ENCODE peak calls at places on chromosomes 6 and 20, in six cellular contexts. S is mucosa of descending colon, K is lower lobe of right lung, P is heart right ventricle, E is MM.1S, O is K562. T is an unnamed sample.
A peak's percentile ranks its signal among the peaks of the same experiment; 100 is the strongest.

GRCh38 chr6:113055086-113055485 is 708.0 kb downstream of the RFPL4B start:
- DNase-seq in S (no peak), K (no peak), P (no peak), E (no peak), O (no peak), T (no peak)

GRCh38 chr20:11585752-11586352 is 331.8 kb upstream of the BTBD3 start:
- DNase-seq in S (no peak), K (no peak), P (no peak), E (no peak), O (no peak), T (no peak)

GRCh38 chr20:20393770-20394169 is 25.9 kb downstream of the INSM1 start:
- DNase-seq in S (no peak), K (no peak), P (no peak), E (no peak), O (no peak), T (no peak)

GRCh38 chr20:33894798-33895197 is 83.7 kb downstream of the CHMP4B start:
- DNase-seq in S (no peak), K (no peak), P (no peak), E (no peak), O (no peak), T (no peak)

GRCh38 chr6:169200931-169201514 is 52.6 kb downstream of the THBS2 start:
- DNase-seq in S (no peak), K (no peak), P (no peak), E (no peak), O (no peak), T (no peak)

GRCh38 chr6:7721654-7722053 is 4.2 kb upstream of the BMP6 start:
- DNase-seq in S (no peak), K (no peak), P (no peak), E (peak; percentile 87), O (peak; percentile 33), T (no peak)

GRCh38 chr20:57819291-57819690 is 109.5 kb upstream of the PMEPA1 start:
- DNase-seq in S (no peak), K (no peak), P (no peak), E (no peak), O (no peak), T (no peak)

GRCh38 chr6:137489410-137490371 is 4.5 kb downstream of the OLIG3 start:
- DNase-seq in S (no peak), K (peak; percentile 48), P (no peak), E (no peak), O (peak; percentile 5), T (no peak)

GRCh38 chr20:58111340-58112016 is 117.0 kb downstream of the ANKRD60 start:
- DNase-seq in S (no peak), K (no peak), P (no peak), E (no peak), O (no peak), T (no peak)

GRCh38 chr6:6851059-6851658 is 256.6 kb upstream of the RREB1 start:
- DNase-seq in S (peak; percentile 44), K (peak; percentile 62), P (no peak), E (no peak), O (peak; percentile 85), T (no peak)

GRCh38 chr20:61502433-61502832 is 250.4 kb downstream of the CDH4 start:
- DNase-seq in S (no peak), K (no peak), P (no peak), E (no peak), O (no peak), T (no peak)

GRCh38 chr6:169793408-169793807 is 42.0 kb downstream of the ERMARD start:
- DNase-seq in S (no peak), K (no peak), P (no peak), E (no peak), O (no peak), T (no peak)

GRCh38 chr6:9131616-9132015 is 696.3 kb upstream of the SLC35B3 start:
- DNase-seq in S (peak; percentile 40), K (peak; percentile 64), P (no peak), E (peak; percentile 22), O (no peak), T (no peak)

GRCh38 chr20:57390604-57391438 is at the start of gene RBM38:
- DNase-seq in S (peak; percentile 80), K (peak; percentile 74), P (peak; percentile 78), E (peak; percentile 80), O (peak; percentile 92), T (no peak)

GRCh38 chr6:7257521-7258230 is 55.3 kb downstream of the SSR1 start:
- DNase-seq in S (no peak), K (no peak), P (no peak), E (no peak), O (no peak), T (no peak)

GRCh38 chr20:19737025-19737424 is 21.0 kb upstream of the RIN2 start:
- DNase-seq in S (peak; percentile 60), K (no peak), P (no peak), E (no peak), O (no peak), T (no peak)

GRCh38 chr20:44714102-44714700 is 968 bp upstream of the CCN5 start:
- DNase-seq in S (no peak), K (no peak), P (no peak), E (no peak), O (no peak), T (peak; percentile 85)

GRCh38 chr6:149306967-149307366 is 10.5 kb upstream of the TAB2 start:
- DNase-seq in S (no peak), K (no peak), P (no peak), E (no peak), O (no peak), T (no peak)

GRCh38 chr20:48904566-48905321 is 16.8 kb upstream of the ARFGEF2 start:
- DNase-seq in S (peak; percentile 80), K (no peak), P (peak; percentile 21), E (peak; percentile 73), O (peak; percentile 73), T (peak; percentile 78)

GRCh38 chr20:33728463-33728862 is 3.3 kb upstream of the ZNF341 start:
- DNase-seq in S (no peak), K (no peak), P (no peak), E (no peak), O (no peak), T (no peak)

GRCh38 chr6:146032387-146032786 is 3.5 kb downstream of the GRM1 start:
- DNase-seq in S (no peak), K (no peak), P (no peak), E (no peak), O (no peak), T (no peak)

GRCh38 chr6:35786810-35787209 is 6.0 kb downstream of the CLPSL1 start:
- DNase-seq in S (no peak), K (no peak), P (no peak), E (no peak), O (no peak), T (no peak)

GRCh38 chr20:20782221-20782620 is 69.8 kb upstream of the RALGAPA2 start:
- DNase-seq in S (no peak), K (no peak), P (no peak), E (no peak), O (no peak), T (no peak)

GRCh38 chr20:38338849-38339520 is 7.3 kb upstream of the LBP start:
- DNase-seq in S (peak; percentile 27), K (no peak), P (no peak), E (no peak), O (no peak), T (no peak)

GRCh38 chr20:14853079-14853478 is 515.7 kb upstream of the FLRT3 start:
- DNase-seq in S (no peak), K (no peak), P (no peak), E (peak; percentile 45), O (no peak), T (no peak)

GRCh38 chr20:3199976-3200755 is 4.3 kb downstream of the DDRGK1 start:
- DNase-seq in S (no peak), K (no peak), P (no peak), E (no peak), O (no peak), T (no peak)

GRCh38 chr20:57672164-57672563 is 37.7 kb downstream of the PMEPA1 start:
- DNase-seq in S (peak; percentile 28), K (peak; percentile 77), P (peak; percentile 51), E (no peak), O (no peak), T (peak; percentile 84)

DNA sequence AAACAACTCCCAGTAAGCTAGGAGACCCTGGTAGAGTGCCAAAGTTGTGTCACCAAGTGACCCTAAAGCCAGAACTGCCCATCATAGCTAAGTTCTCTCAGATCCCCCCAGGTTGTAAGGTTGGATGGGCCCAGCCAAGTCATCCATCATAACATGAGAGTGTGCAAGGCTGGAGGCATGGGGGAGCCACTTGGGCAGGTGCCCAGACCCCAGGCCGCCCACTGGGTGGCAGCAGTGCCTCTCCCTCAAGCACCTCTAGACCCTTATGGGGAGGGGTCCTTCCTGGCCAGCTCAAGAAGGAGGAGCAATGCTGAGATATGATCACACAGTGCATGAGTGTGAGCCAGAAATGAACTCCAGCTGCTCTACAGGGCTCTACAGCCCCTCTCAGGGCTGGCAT is 154.5 kb downstream of the MYLK4 start:
- DNase-seq in S (no peak), K (no peak), P (no peak), E (no peak), O (no peak), T (no peak)
- TF ChIP-seq CTCF in S (no peak), K (peak; percentile 12), P (no peak), E (no peak), O (peak; percentile 34), T (no peak)

DNA sequence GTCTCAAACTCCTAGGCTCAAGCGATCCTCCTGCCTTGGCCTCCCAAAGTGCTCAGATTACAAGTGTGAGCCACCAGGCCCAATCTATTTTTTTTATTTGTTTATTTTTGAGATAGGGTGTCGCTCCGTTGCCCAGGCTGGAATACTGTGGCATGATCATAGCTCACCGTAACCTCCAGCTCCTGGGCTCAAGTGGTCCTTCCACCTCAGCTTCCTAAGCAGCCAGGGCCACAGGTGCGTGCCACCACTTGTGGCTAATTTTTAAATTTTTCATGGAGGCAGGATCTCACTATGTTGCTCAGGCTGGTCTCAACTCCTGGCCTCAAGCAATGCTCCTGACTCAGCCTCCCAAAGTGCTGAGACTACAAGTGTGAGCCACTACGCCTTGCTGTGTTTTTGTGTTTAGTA is 9.8 kb downstream of the KIF3B start:
- DNase-seq in S (no peak), K (no peak), P (no peak), E (no peak), O (no peak), T (no peak)
- H3K4me1 ChIP-seq in S (peaks cover 20% of the 10 kb centered on the region), K (peaks cover 25% of the 10 kb centered on the region), P (peaks cover 23% of the 10 kb centered on the region), E (peaks cover 27% of the 10 kb centered on the region), O (peaks cover 22% of the 10 kb centered on the region), T (no peaks in the 10 kb centered on the region)

GRCh38 chr20:31605031-31605901 is at the start of gene ID1:
- DNase-seq in S (peak; percentile 98), K (peak; percentile 97), P (peak; percentile 94), E (peak; percentile 91), O (peak; percentile 98), T (peak; percentile 99)

GRCh38 chr20:31604567-31605030 is 490 bp upstream of the ID1 start:
- DNase-seq in S (peak; percentile 35), K (no peak), P (no peak), E (no peak), O (no peak), T (no peak)

GRCh38 chr20:31603822-31604566 is 1.1 kb upstream of the ID1 start:
- DNase-seq in S (peak; percentile 99), K (peak; percentile 97), P (peak; percentile 92), E (peak; percentile 84), O (peak; percentile 99), T (peak; percentile 94)

GRCh38 chr20:31602430-31602778 is 2.7 kb upstream of the ID1 start:
- DNase-seq in S (no peak), K (no peak), P (no peak), E (no peak), O (no peak), T (no peak)

GRCh38 chr20:31602779-31603441 is 2.2 kb upstream of the ID1 start:
- DNase-seq in S (peak; percentile 37), K (no peak), P (no peak), E (peak; percentile 47), O (no peak), T (no peak)
- TF ChIP-seq CTCF in S (no peak), K (no peak), P (no peak), E (no peak), O (no peak), T (no peak)

GRCh38 chr6:150690681-150691080 is 91.0 kb downstream of the PLEKHG1 start:
- DNase-seq in S (no peak), K (no peak), P (no peak), E (no peak), O (no peak), T (no peak)
- H3K4me1 ChIP-seq in S (peaks cover 14% of the 10 kb centered on the region), K (peaks cover 22% of the 10 kb centered on the region), P (peaks cover 5% of the 10 kb centered on the region), E (no peaks in the 10 kb centered on the region), O (no peaks in the 10 kb centered on the region), T (no peaks in the 10 kb centered on the region)